ENCODE peak calls at places on chromosome 22, in eight cellular contexts. Y is OCI-LY7; P is heart left ventricle; O is astrocyte of the cerebellum; W is HFF-Myc; H is mesendoderm; C is SJCRH30; A is CD8-positive, alpha-beta memory T cell. D is an unnamed sample.

GRCh38 chr22:41661713-41662112 is 27.0 kb downstream of the SNU13 start:
- DNase-seq in Y (no peak), P (no peak), O (no peak), W (no peak), H (no peak), C (no peak), A (no peak), D (no peak)

GRCh38 chr22:29385748-29386147 is 2.6 kb downstream of the AP1B1 start:
- DNase-seq in Y (peak), P (no peak), O (no peak), W (no peak), H (no peak), C (no peak), A (no peak), D (no peak)

GRCh38 chr22:29121124-29121523 is 48.3 kb downstream of the KREMEN1 start:
- DNase-seq in Y (no peak), P (no peak), O (no peak), W (no peak), H (no peak), C (no peak), A (no peak), D (no peak)

GRCh38 chr22:24554316-24555159 is at the start of gene GUCD1:
- DNase-seq in Y (peak), P (peak), O (no peak), W (no peak), H (peak), C (peak), A (peak), D (no peak)

GRCh38 chr22:32336185-32336603 is 21.5 kb upstream of the RFPL3 start:
- DNase-seq in Y (no peak), P (no peak), O (no peak), W (no peak), H (peak), C (peak), A (no peak), D (no peak)

GRCh38 chr22:46894081-46894671 is 131.7 kb downstream of the TBC1D22A start:
- DNase-seq in Y (no peak), P (no peak), O (no peak), W (no peak), H (no peak), C (no peak), A (no peak), D (no peak)

GRCh38 chr22:24189249-24190158 is 8.2 kb downstream of the SUSD2 start:
- DNase-seq in Y (peak), P (peak), O (no peak), W (no peak), H (peak), C (peak), A (no peak), D (no peak)

GRCh38 chr22:20456722-20457076 is 19.1 kb upstream of the SCARF2 start:
- DNase-seq in Y (no peak), P (peak), O (no peak), W (no peak), H (no peak), C (no peak), A (no peak), D (no peak)

GRCh38 chr22:20297414-20298109 is 22.3 kb downstream of the DGCR6L start:
- DNase-seq in Y (no peak), P (no peak), O (no peak), W (no peak), H (no peak), C (no peak), A (no peak), D (no peak)

GRCh38 chr22:49100764-49101163 is 726.9 kb downstream of the BRD1 start:
- DNase-seq in Y (no peak), P (peak), O (no peak), W (no peak), H (no peak), C (no peak), A (peak), D (no peak)

GRCh38 chr22:23032681-23033080 is 37.6 kb upstream of the GNAZ start:
- DNase-seq in Y (no peak), P (no peak), O (no peak), W (no peak), H (no peak), C (no peak), A (no peak), D (no peak)

GRCh38 chr22:19568337-19569311 is 44.4 kb upstream of the CLDN5 start:
- DNase-seq in Y (no peak), P (no peak), O (peak), W (peak), H (no peak), C (no peak), A (no peak), D (peak)

GRCh38 chr22:49763696-49764095 is 64.0 kb downstream of the BRD1 start:
- DNase-seq in Y (no peak), P (peak), O (no peak), W (no peak), H (no peak), C (no peak), A (no peak), D (no peak)

GRCh38 chr22:49201046-49201970 is 626.4 kb downstream of the BRD1 start:
- DNase-seq in Y (no peak), P (peak), O (no peak), W (no peak), H (no peak), C (no peak), A (no peak), D (no peak)

GRCh38 chr22:46043339-46043738 is 66.4 kb upstream of the WNT7B start:
- DNase-seq in Y (no peak), P (no peak), O (no peak), W (no peak), H (no peak), C (no peak), A (peak), D (no peak)

GRCh38 chr22:50699754-50700386 is 27.2 kb downstream of the SHANK3 start:
- DNase-seq in Y (peak), P (peak), O (no peak), W (no peak), H (peak), C (peak), A (peak), D (no peak)

GRCh38 chr22:48175721-48176120 is 1413.3 kb downstream of the TBC1D22A start:
- DNase-seq in Y (no peak), P (no peak), O (no peak), W (no peak), H (no peak), C (no peak), A (no peak), D (no peak)

GRCh38 chr22:47552541-47553205 is 790.2 kb downstream of the TBC1D22A start:
- DNase-seq in Y (no peak), P (no peak), O (no peak), W (no peak), H (no peak), C (no peak), A (no peak), D (no peak)

GRCh38 chr22:41687901-41688364 is 734 bp downstream of the SNU13 start:
- DNase-seq in Y (peak), P (no peak), O (no peak), W (no peak), H (peak), C (peak), A (no peak), D (no peak)

GRCh38 chr22:45887202-45888131 is 89.5 kb downstream of the WNT7B start:
- DNase-seq in Y (no peak), P (peak), O (no peak), W (no peak), H (no peak), C (no peak), A (peak), D (no peak)

GRCh38 chr22:29149841-29150555 is 55.7 kb upstream of the EMID1 start:
- DNase-seq in Y (no peak), P (no peak), O (no peak), W (no peak), H (no peak), C (peak), A (no peak), D (no peak)

GRCh38 chr22:35592418-35592967 is 24.6 kb downstream of the MB start:
- DNase-seq in Y (no peak), P (peak), O (no peak), W (no peak), H (no peak), C (peak), A (no peak), D (no peak)

GRCh38 chr22:32042924-32043323 is at the start of gene SLC5A1:
- DNase-seq in Y (no peak), P (no peak), O (no peak), W (no peak), H (no peak), C (no peak), A (no peak), D (no peak)

GRCh38 chr22:29727248-29727551 is 7.4 kb downstream of the CABP7 start:
- DNase-seq in Y (peak), P (no peak), O (no peak), W (no peak), H (peak), C (peak), A (no peak), D (no peak)

GRCh38 chr22:32083814-32084213 is 40.8 kb downstream of the SLC5A1 start:
- DNase-seq in Y (no peak), P (no peak), O (no peak), W (no peak), H (no peak), C (no peak), A (no peak), D (no peak)

GRCh38 chr22:45429921-45430775 is 16.7 kb downstream of the RIBC2 start:
- DNase-seq in Y (no peak), P (no peak), O (no peak), W (no peak), H (no peak), C (no peak), A (no peak), D (no peak)

GRCh38 chr22:46592390-46592872 is 27.8 kb upstream of the GRAMD4 start:
- DNase-seq in Y (peak), P (no peak), O (peak), W (peak), H (peak), C (no peak), A (peak), D (no peak)

GRCh38 chr22:38177044-38177443 is 4.6 kb downstream of the PLA2G6 start:
- DNase-seq in Y (no peak), P (no peak), O (no peak), W (no peak), H (no peak), C (no peak), A (no peak), D (no peak)

GRCh38 chr22:38180841-38181452 is 683 bp downstream of the PLA2G6 start:
- DNase-seq in Y (peak), P (peak), O (no peak), W (no peak), H (peak), C (no peak), A (peak), D (no peak)

GRCh38 chr22:38175206-38176118 is 6.2 kb downstream of the PLA2G6 start:
- DNase-seq in Y (no peak), P (no peak), O (no peak), W (no peak), H (no peak), C (no peak), A (no peak), D (no peak)

GRCh38 chr22:38176170-38176741 is 5.4 kb downstream of the PLA2G6 start:
- DNase-seq in Y (no peak), P (peak), O (peak), W (peak), H (no peak), C (peak), A (peak), D (no peak)

GRCh38 chr22:38177926-38178604 is 3.6 kb downstream of the PLA2G6 start:
- DNase-seq in Y (no peak), P (no peak), O (no peak), W (peak), H (peak), C (peak), A (no peak), D (no peak)
- H3K4me3 ChIP-seq in Y (no peak), P (no peak), O (no peak), W (no peak), H (no peak), C (no peak), A (no peak), D (no peak)

DNA sequence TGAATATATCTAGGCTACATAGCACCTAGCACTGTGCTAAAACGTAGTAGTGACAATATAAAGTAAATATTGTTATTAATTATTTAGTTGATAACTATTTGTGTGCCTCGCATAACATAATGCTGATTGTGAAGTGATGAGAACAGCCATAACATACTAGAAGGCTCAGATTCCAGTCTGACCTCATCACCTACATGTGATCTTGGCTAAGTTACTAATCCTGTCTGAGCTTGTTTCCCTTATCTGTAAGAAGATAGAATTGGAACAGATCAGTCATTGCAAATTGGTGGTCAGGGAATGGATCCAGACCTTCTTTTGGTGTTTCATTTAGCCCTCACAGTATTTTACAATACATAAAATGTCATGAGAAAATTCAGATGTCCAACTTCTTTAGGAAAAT is 103.4 kb upstream of the SEZ6L start:
- DNase-seq in Y (no peak), P (no peak), O (no peak), W (no peak), H (peak), C (no peak), A (no peak), D (no peak)
- H3K4me3 ChIP-seq in Y (no peak), P (no peak), O (no peak), W (no peak), H (no peak), C (no peak), A (no peak), D (no peak)

GRCh38 chr22:39311592-39312400 is 7.6 kb downstream of the RPL3 start:
- DNase-seq in Y (no peak), P (peak), O (no peak), W (no peak), H (peak), C (peak), A (peak), D (no peak)

GRCh38 chr22:39309881-39310714 is 9.3 kb downstream of the RPL3 start:
- DNase-seq in Y (peak), P (peak), O (no peak), W (no peak), H (peak), C (peak), A (peak), D (no peak)

GRCh38 chr22:39309364-39309861 is 10.0 kb downstream of the RPL3 start:
- DNase-seq in Y (peak), P (peak), O (no peak), W (no peak), H (peak), C (no peak), A (no peak), D (no peak)

GRCh38 chr22:39306456-39307361 is 12.7 kb downstream of the RPL3 start:
- DNase-seq in Y (peak), P (peak), O (no peak), W (no peak), H (peak), C (peak), A (peak), D (no peak)

GRCh38 chr22:39308614-39309363 is 10.6 kb downstream of the RPL3 start:
- DNase-seq in Y (no peak), P (peak), O (peak), W (peak), H (peak), C (peak), A (no peak), D (no peak)
- H3K4me3 ChIP-seq in Y (no peak), P (peak), O (peak), W (no peak), H (no peak), C (no peak), A (no peak), D (no peak)

DNA sequence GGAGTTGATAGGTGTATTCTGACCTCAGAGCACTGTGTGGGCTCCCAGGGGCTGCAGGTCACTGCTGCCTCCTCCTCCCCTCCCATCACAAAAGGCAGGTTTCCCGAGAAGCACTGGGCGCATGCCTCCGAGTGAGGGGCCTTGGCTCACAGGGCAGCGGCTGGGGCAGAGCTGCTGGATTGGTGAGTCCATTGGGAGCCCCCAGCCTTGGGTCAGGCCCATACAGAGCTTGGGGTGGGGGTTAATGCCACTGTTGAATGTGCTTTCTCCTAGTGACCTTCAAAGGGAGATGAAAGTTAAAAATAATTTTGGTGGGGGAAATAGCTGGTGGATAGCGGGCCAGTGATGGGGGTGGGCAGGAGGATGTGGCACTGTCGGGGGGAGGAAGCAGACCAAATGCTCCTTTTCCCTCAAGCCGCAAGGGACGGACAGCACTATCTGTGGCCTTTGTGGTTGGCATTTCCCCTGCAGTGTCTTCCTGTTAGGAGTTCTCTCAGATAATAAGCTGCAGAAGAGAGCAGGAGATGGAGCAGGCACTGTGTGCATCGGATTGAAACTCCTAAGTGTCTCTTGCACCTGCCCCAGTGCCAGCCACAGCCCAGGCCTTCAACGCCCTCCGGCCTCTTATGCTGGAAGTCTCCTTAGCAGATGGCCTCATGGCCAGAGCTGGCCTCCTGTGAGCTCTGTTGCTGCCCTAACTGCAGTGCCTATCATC is 3.2 kb downstream of the TUBA8 start:
- DNase-seq in Y (no peak), P (no peak), O (no peak), W (no peak), H (no peak), C (no peak), A (no peak), D (no peak)
- H3K4me3 ChIP-seq in Y (no peak), P (no peak), O (no peak), W (no peak), H (no peak), C (no peak), A (no peak), D (no peak)

GRCh38 chr22:26485013-26485412 is 1.3 kb downstream of the SRRD start:
- DNase-seq in Y (no peak), P (no peak), O (no peak), W (no peak), H (no peak), C (no peak), A (no peak), D (no peak)
- H3K4me3 ChIP-seq in Y (peak), P (peak), O (peak), W (peak), H (no peak), C (no peak), A (no peak), D (peak)

GRCh38 chr22:16824718-16825687 is at the start of gene XKR3:
- DNase-seq in Y (peak), P (no peak), O (no peak), W (no peak), H (peak), C (no peak), A (no peak), D (peak)
- H3K4me3 ChIP-seq in Y (peak), P (peak), O (no peak), W (no peak), H (no peak), C (peak), A (peak), D (peak)